ENCODE peak calls at places on chromosome 9, in four cellular contexts. R, L, Z and X are unnamed samples.
A peak's percentile ranks its signal among the peaks of the same experiment; 100 is the strongest.

GRCh38 chr9:137048655-137049543 is 2.9 kb upstream of the NPDC1 start:
- DNase-seq in R (no peak), L (no peak), Z (no peak), X (no peak)

GRCh38 chr9:89497978-89498844 is at the start of gene SEMA4D:
- DNase-seq in R (peak; percentile 45), L (peak; percentile 85), Z (peak; percentile 57), X (no peak)

GRCh38 chr9:72980600-72981265 is 27.9 kb upstream of the ALDH1A1 start:
- DNase-seq in R (no peak), L (no peak), Z (no peak), X (no peak)

GRCh38 chr9:111955048-111955447 is 58.4 kb downstream of the UGCG start:
- DNase-seq in R (no peak), L (no peak), Z (no peak), X (no peak)

GRCh38 chr9:76866689-76867088 is 39.2 kb downstream of the PRUNE2 start:
- DNase-seq in R (peak; percentile 54), L (no peak), Z (no peak), X (no peak)

GRCh38 chr9:122051401-122052346 is 41.4 kb downstream of the TTLL11 start:
- DNase-seq in R (peak; percentile 9), L (no peak), Z (no peak), X (no peak)

GRCh38 chr9:89096807-89097206 is 81.8 kb downstream of the SHC3 start:
- DNase-seq in R (no peak), L (no peak), Z (no peak), X (no peak)

GRCh38 chr9:4012446-4012845 is 287.4 kb downstream of the GLIS3 start:
- DNase-seq in R (no peak), L (no peak), Z (no peak), X (no peak)

GRCh38 chr9:15509931-15510788 is 610 bp downstream of the PSIP1 start:
- DNase-seq in R (no peak), L (peak; percentile 47), Z (peak; percentile 67), X (no peak)

GRCh38 chr9:136748201-136748600 is at the start of gene LCN6:
- DNase-seq in R (no peak), L (no peak), Z (no peak), X (no peak)

GRCh38 chr9:112218908-112219307 is 43.8 kb upstream of the SUSD1 start:
- DNase-seq in R (no peak), L (no peak), Z (peak; percentile 9), X (no peak)

GRCh38 chr9:98341157-98342102 is 86.0 kb upstream of the TBC1D2 start:
- DNase-seq in R (no peak), L (no peak), Z (no peak), X (no peak)

GRCh38 chr9:36898621-36899020 is 135.4 kb downstream of the PAX5 start:
- DNase-seq in R (no peak), L (no peak), Z (no peak), X (no peak)

GRCh38 chr9:36963356-36963755 is 70.7 kb downstream of the PAX5 start:
- DNase-seq in R (no peak), L (no peak), Z (no peak), X (no peak)

GRCh38 chr9:136799854-136800657 is 3.9 kb downstream of the CCDC183 start:
- DNase-seq in R (peak; percentile 80), L (peak; percentile 97), Z (peak; percentile 96), X (peak; percentile 61)

GRCh38 chr9:78565481-78565880 is 268.6 kb downstream of the PSAT1 start:
- DNase-seq in R (no peak), L (no peak), Z (no peak), X (no peak)

GRCh38 chr9:128247191-128247803 is 28.5 kb downstream of the GOLGA2 start:
- DNase-seq in R (no peak), L (no peak), Z (no peak), X (no peak)

GRCh38 chr9:38432922-38433510 is 8.8 kb upstream of the IGFBPL1 start:
- DNase-seq in R (peak; percentile 21), L (no peak), Z (peak; percentile 35), X (no peak)

GRCh38 chr9:124696101-124696500 is 75.0 kb downstream of the NR6A1 start:
- DNase-seq in R (no peak), L (no peak), Z (no peak), X (no peak)

GRCh38 chr9:110555551-110555950 is 24.0 kb downstream of the SVEP1 start:
- DNase-seq in R (no peak), L (no peak), Z (no peak), X (no peak)

GRCh38 chr9:4594545-4594944 is 67.5 kb upstream of the PLPP6 start:
- DNase-seq in R (no peak), L (no peak), Z (no peak), X (no peak)

GRCh38 chr9:12880406-12881016 is 105.7 kb downstream of the LURAP1L start:
- DNase-seq in R (no peak), L (no peak), Z (no peak), X (no peak)

GRCh38 chr9:113479150-113479761 is 15.7 kb downstream of the RGS3 start:
- DNase-seq in R (no peak), L (peak; percentile 55), Z (no peak), X (peak; percentile 35)

GRCh38 chr9:135183538-135184153 is 96.2 kb downstream of the OLFM1 start:
- DNase-seq in R (no peak), L (no peak), Z (no peak), X (no peak)
- TF ChIP-seq CTCF in R (no peak), L (no peak), Z (no peak), X (no peak)

GRCh38 chr9:84317563-84317962 is 23.0 kb downstream of the SLC28A3 start:
- DNase-seq in R (no peak), L (no peak), Z (no peak), X (no peak)
- TF ChIP-seq CTCF in R (peak; percentile 26), L (no peak), Z (no peak), X (no peak)

GRCh38 chr9:108671156-108671555 is 184.6 kb downstream of the ACTL7B start:
- DNase-seq in R (peak; percentile 58), L (no peak), Z (no peak), X (no peak)
- TF ChIP-seq CTCF in R (peak; percentile 68), L (no peak), Z (no peak), X (no peak)

DNA sequence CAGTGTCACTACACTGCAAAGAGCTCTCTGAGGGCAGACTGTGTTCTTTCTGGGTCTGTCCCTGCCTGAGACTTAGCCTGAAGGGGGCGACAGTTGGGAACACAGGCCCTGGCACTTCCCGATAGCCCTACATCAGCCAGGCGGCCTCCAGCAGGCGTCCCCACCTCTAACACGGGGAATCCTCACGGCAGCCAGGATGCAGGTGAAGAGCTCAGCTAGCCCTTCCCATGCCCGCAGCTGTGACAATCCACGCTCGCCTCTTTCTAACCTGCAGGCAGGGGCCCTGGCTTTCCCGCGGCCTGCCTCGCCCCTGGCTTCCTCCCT is 5.9 kb downstream of the MED22 start:
- DNase-seq in R (no peak), L (no peak), Z (no peak), X (no peak)
- TF ChIP-seq CTCF in R (peak; percentile 14), L (no peak), Z (no peak), X (no peak)

GRCh38 chr9:130043654-130044623 is 950 bp upstream of the FNBP1 start:
- DNase-seq in R (no peak), L (peak; percentile 54), Z (no peak), X (no peak)
- TF ChIP-seq CTCF in R (no peak), L (peak; percentile 9), Z (no peak), X (peak; percentile 13)

DNA sequence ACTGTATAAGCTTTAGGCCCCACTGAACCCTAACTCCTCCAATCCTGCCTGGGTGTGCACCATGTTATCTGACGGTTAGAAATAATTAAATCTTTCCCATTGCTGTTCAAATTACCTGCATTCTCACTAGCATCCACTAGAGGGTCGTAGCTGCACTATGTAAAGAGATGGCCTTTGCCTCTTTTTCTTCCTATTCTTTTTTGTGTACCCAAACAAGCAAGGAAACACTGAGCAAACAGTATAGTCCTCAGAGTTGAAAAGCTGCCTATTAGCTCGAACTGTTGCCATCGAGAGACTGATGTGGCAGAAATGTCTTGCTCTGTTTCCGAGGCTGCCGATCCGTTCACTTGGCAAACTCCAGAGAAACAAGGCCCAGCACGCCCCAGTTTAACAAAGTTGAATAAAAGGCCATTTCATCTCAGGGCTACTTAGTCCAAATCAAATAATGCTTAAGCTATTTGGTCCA is 163.8 kb upstream of the TRPM3 start:
- DNase-seq in R (peak; percentile 46), L (peak; percentile 11), Z (peak; percentile 56), X (no peak)
- TF ChIP-seq CTCF in R (peak; percentile 99), L (peak; percentile 76), Z (peak; percentile 93), X (peak; percentile 70)

DNA sequence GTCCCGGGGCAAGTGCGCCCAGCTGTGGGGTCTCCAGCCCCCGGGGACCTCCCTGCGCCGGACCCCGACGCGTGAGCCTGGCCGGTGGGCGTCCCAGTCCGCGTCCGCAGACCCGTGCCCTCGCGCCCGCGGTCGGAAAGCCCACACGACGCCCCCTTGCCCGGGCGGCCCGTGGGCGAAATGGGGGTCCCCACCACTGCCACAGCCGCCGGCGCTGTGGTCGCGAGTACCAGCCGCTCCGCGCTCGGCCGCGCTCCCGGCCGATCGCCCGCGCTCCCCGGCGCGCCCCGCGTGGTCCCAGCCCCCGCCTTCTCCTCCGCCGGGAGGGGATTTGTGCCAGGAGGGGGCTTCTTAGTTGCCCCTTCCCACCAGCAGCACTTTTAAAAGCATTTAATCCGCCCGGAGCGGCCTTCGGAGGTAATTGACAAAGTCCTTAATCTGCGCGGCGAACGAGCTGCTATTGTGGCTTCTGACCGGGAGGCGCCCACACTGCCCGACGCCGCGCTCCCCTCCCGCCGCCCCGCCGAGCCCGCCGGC is 426 bp upstream of the FIBCD1 start:
- DNase-seq in R (no peak), L (no peak), Z (peak; percentile 16), X (no peak)
- TF ChIP-seq CTCF in R (no peak), L (no peak), Z (peak; percentile 9), X (no peak)

GRCh38 chr9:21135736-21136135 is 5.9 kb downstream of the IFNW1 start:
- DNase-seq in R (no peak), L (no peak), Z (no peak), X (no peak)

GRCh38 chr9:21137020-21137419 is 4.6 kb downstream of the IFNW1 start:
- DNase-seq in R (no peak), L (no peak), Z (no peak), X (no peak)

GRCh38 chr9:21144620-21145019 is 3.0 kb upstream of the IFNW1 start:
- DNase-seq in R (no peak), L (no peak), Z (peak; percentile 5), X (no peak)

DNA sequence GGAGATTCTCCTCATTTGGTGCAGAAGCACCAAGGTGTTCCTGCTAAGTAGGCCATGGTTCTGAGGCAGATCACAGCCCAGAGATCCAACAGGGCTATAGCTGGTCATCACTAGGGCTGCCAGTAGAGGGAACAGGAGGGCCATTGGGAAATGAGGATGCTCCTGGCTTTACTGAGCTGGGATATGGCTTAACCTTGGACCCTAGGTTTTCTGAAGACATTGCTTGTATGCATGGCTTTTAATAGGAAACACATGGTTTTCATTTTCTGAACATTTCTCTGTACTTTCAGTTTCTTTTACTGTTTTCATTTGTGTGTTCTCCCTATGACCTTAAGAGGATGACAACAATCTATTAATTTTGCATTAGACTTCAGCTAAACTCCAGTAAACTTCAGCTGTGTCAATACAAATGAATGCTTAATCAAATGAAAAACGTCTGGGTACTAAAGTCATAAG is at the start of gene IFNW1:
- DNase-seq in R (no peak), L (no peak), Z (no peak), X (no peak)
- TF ChIP-seq CTCF in R (no peak), L (no peak), Z (no peak), X (no peak)

GRCh38 chr9:95055851-95056551 is 261.5 kb downstream of the FANCC start:
- DNase-seq in R (no peak), L (no peak), Z (no peak), X (no peak)
- TF ChIP-seq CTCF in R (no peak), L (no peak), Z (no peak), X (no peak)

GRCh38 chr9:93826209-93826608 is 128.9 kb downstream of the BARX1 start:
- DNase-seq in R (no peak), L (no peak), Z (peak; percentile 40), X (no peak)
- TF ChIP-seq CTCF in R (peak; percentile 28), L (peak; percentile 19), Z (peak; percentile 41), X (peak; percentile 16)